ENCODE peak calls at places on chromosomes 3 and 15, in seven cellular contexts. P, R, D, S, O, Z and X are unnamed samples.

GRCh38 chr15:66929843-66930242 is 135.6 kb upstream of the SMAD3 start:
- DNase-seq in Z (no peak), D (no peak), R (no peak), O (no peak), S (no peak), P (no peak), X (no peak)

GRCh38 chr3:64327039-64327804 is 102.0 kb upstream of the PRICKLE2 start:
- DNase-seq in O (no peak), S (no peak), P (no peak), Z (peak), R (peak), D (no peak), X (no peak)

GRCh38 chr15:65690778-65691177 is 69.0 kb downstream of the SLC24A1 start:
- DNase-seq in D (no peak), P (no peak), Z (no peak), R (no peak), O (no peak), S (no peak), X (no peak)

GRCh38 chr3:128486692-128487537 is 6.1 kb downstream of the GATA2 start:
- DNase-seq in Z (no peak), D (no peak), P (peak), R (no peak), S (no peak), O (no peak), X (no peak)

GRCh38 chr15:68431792-68432401 is at the start of gene ITGA11:
- DNase-seq in O (peak), S (peak), Z (peak), D (peak), P (peak), R (no peak), X (peak)

GRCh38 chr3:126932188-126932931 is 50.6 kb upstream of the PLXNA1 start:
- DNase-seq in P (peak), Z (peak), R (peak), S (no peak), D (peak), O (no peak), X (no peak)

GRCh38 chr3:111668912-111669488 is 73.9 kb upstream of the ZBED2 start:
- DNase-seq in S (peak), R (peak), P (peak), Z (no peak), O (peak), D (no peak), X (no peak)

GRCh38 chr15:91348812-91349500 is 248.9 kb downstream of the SV2B start:
- DNase-seq in S (no peak), D (no peak), O (no peak), P (no peak), R (no peak), Z (no peak), X (no peak)

GRCh38 chr15:85414495-85414894 is 34.1 kb downstream of the AKAP13 start:
- DNase-seq in S (no peak), D (no peak), R (no peak), O (no peak), P (peak), Z (no peak), X (no peak)

GRCh38 chr3:86794336-86795065 is 196.4 kb downstream of the VGLL3 start:
- DNase-seq in R (no peak), D (no peak), O (no peak), P (peak), S (no peak), Z (no peak), X (no peak)

GRCh38 chr3:44885618-44886017 is 11.2 kb downstream of the TGM4 start:
- DNase-seq in Z (no peak), P (peak), S (peak), O (peak), D (no peak), R (peak), X (no peak)

GRCh38 chr3:49902511-49903345 is 945 bp downstream of the MST1R start:
- DNase-seq in S (no peak), O (no peak), P (no peak), R (no peak), D (peak), Z (no peak), X (no peak)

GRCh38 chr3:119569156-119569555 is 9.7 kb upstream of the CD80 start:
- DNase-seq in R (no peak), S (no peak), O (no peak), Z (no peak), P (no peak), D (no peak), X (no peak)

GRCh38 chr3:49058011-49058410 is 28.8 kb upstream of the IMPDH2 start:
- DNase-seq in D (no peak), O (no peak), P (no peak), S (no peak), Z (no peak), R (no peak), X (no peak)

DNA sequence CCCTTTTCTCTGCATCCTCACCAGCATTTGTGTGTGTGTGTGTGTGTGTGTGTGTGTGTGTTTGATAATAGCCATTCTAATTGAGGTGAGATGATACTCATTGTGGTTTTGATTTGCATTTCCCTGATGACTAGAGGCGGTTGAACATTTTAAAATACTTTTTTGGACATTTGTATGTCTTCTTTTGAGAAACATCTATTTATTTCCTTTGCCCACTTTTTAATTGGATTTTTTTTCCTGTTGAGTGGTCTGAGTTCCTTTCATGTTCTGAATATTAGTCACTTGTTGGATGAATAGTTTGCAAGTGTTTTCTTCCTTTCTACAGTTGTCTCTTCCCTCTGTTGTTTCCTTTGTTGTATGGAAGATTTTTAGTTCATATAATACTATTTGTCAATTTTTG is 54.3 kb upstream of the THSD4 start:
- DNase-seq in S (no peak), P (peak), D (no peak), R (peak), Z (no peak), O (no peak), X (no peak)
- TF ChIP-seq CTCF in S (no peak), P (no peak), D (no peak), R (no peak), Z (no peak), O (no peak), X (no peak)

GRCh38 chr3:138941259-138941885 is 5.6 kb downstream of the FOXL2 start:
- DNase-seq in Z (no peak), O (peak), R (peak), S (peak), P (peak), D (peak), X (no peak)
- TF ChIP-seq CTCF in Z (peak), O (peak), R (peak), S (peak), P (peak), D (peak), X (peak)

GRCh38 chr3:1578105-1578833 is 485.4 kb downstream of the CNTN6 start:
- DNase-seq in S (no peak), R (no peak), O (no peak), P (no peak), D (no peak), Z (no peak), X (no peak)

GRCh38 chr3:1587426-1587825 is 494.6 kb downstream of the CNTN6 start:
- DNase-seq in D (no peak), P (no peak), R (no peak), Z (no peak), O (no peak), S (no peak), X (no peak)

DNA sequence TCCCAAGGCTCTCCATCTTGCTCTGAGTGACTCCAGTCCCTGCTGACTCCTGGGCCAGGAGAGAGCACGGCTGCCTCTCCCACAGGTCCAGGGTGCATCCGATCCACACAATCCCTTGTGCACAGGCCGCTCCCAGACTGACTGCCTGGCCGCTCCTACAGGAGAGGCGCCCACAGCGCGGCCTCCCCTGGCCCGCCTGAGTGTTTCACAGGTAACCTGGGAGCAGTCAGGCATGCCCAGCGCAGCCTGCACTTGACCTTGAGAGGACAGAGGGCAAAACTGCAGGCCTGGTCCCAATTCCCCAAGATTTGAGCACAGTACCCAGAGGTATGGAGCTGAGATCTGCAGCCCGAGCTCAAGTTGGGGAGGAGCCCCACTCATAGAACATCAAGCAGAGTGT is 490.2 kb downstream of the CNTN6 start:
- DNase-seq in Z (no peak), O (no peak), P (no peak), R (no peak), D (no peak), S (no peak), X (no peak)
- TF ChIP-seq CTCF in Z (no peak), O (no peak), P (no peak), R (no peak), D (no peak), S (no peak), X (no peak)

GRCh38 chr3:52743152-52743551 is 27.6 kb downstream of the NEK4 start:
- DNase-seq in S (no peak), R (no peak), D (no peak), P (no peak), Z (no peak), O (no peak), X (no peak)

GRCh38 chr3:52739725-52740124 is 31.0 kb downstream of the NEK4 start:
- DNase-seq in O (peak), S (no peak), Z (no peak), D (no peak), P (no peak), R (no peak), X (no peak)

GRCh38 chr3:52743721-52744120 is 27.0 kb downstream of the NEK4 start:
- DNase-seq in P (no peak), D (no peak), S (no peak), Z (no peak), O (no peak), R (no peak), X (no peak)

GRCh38 chr3:52742418-52743041 is 28.2 kb downstream of the NEK4 start:
- DNase-seq in S (peak), P (peak), R (peak), O (peak), Z (no peak), D (no peak), X (no peak)
- TF ChIP-seq CTCF in S (peak), P (peak), R (peak), O (peak), Z (peak), D (peak), X (peak)

GRCh38 chr15:30859091-30859874 is 44.4 kb upstream of the FAN1 start:
- DNase-seq in Z (no peak), P (peak), D (no peak), R (peak), O (peak), S (peak), X (no peak)
- TF ChIP-seq CTCF in Z (peak), P (peak), D (peak), R (peak), O (peak), S (peak), X (peak)

DNA sequence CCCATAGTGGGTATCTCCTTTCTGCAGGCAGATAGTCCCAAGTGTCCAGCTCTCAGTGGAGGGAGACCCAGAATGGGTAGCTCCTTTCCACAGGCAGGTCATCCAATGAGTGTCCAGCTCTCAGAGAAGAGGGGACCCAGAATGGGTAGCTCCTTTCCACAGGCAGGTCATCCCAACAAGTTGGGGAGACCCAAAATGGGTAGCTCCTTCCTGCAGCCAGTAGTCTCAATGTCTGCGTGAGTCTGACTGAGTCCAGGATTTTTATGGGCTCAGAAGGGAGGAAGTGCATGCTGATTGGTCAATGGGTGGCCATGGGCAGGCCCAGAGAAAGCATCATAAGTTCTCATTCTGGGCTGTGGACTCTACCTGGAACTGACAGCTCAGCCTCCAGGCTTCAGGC is 150.7 kb upstream of the P2RY1 start:
- DNase-seq in P (no peak), S (no peak), O (no peak), D (no peak), R (no peak), Z (no peak), X (no peak)
- TF ChIP-seq CTCF in P (no peak), S (no peak), O (no peak), D (no peak), R (no peak), Z (no peak), X (no peak)